ENCODE peak calls at places on chromosomes 3 and 15, in ten cellular contexts. X is amygdala, I is colonic mucosa, O is NCI-H460, Q is kidney tubule cell, A is K562, C is GM03348, Y is neural crest cell, E is pancreas, P is progenitor cell of endocrine pancreas. K is an unnamed sample.

GRCh38 chr3:172153335-172153861 is 114.0 kb downstream of the FNDC3B start:
- DNase-seq in C (peak; percentile 89), Y (peak; percentile 36), A (peak; percentile 61), Q (peak; percentile 99), O (no peak), I (peak; percentile 86), P (no peak), E (peak; percentile 83), X (no peak), K (peak; percentile 99)

GRCh38 chr3:62777130-62777529 is 98.1 kb downstream of the CADPS start:
- DNase-seq in A (no peak), Y (no peak), X (no peak), E (no peak), O (no peak), Q (no peak), I (no peak), P (no peak), C (no peak), K (no peak)

GRCh38 chr3:128269131-128269775 is 116.0 kb downstream of the EEFSEC start:
- DNase-seq in C (no peak), X (no peak), P (no peak), E (no peak), Q (no peak), O (no peak), Y (no peak), A (no peak), I (no peak), K (no peak)

GRCh38 chr3:187247398-187247797 is 44.1 kb downstream of the MASP1 start:
- DNase-seq in Q (no peak), A (no peak), I (no peak), X (no peak), O (no peak), C (no peak), E (no peak), P (no peak), Y (no peak), K (no peak)

GRCh38 chr3:10464068-10464434 is 41.3 kb downstream of the ATP2B2 start:
- DNase-seq in Q (no peak), P (no peak), X (no peak), O (no peak), I (no peak), E (no peak), A (no peak), Y (no peak), C (no peak), K (no peak)

GRCh38 chr3:36305929-36306520 is 74.3 kb upstream of the STAC start:
- DNase-seq in A (no peak), C (no peak), I (no peak), X (no peak), Y (no peak), Q (peak; percentile 93), P (no peak), E (no peak), O (no peak), K (no peak)

GRCh38 chr3:25906132-25906906 is 116.4 kb downstream of the OXSM start:
- DNase-seq in E (no peak), A (no peak), P (no peak), O (no peak), I (no peak), Y (no peak), X (no peak), Q (no peak), C (no peak), K (no peak)

GRCh38 chr3:194537732-194538247 is 51.0 kb upstream of the ATP13A3 start:
- DNase-seq in P (no peak), Q (peak; percentile 98), A (no peak), X (no peak), O (peak; percentile 6), I (peak; percentile 58), C (peak; percentile 55), E (no peak), Y (no peak), K (peak; percentile 86)

GRCh38 chr15:100762913-100763627 is 116.6 kb upstream of the ALDH1A3 start:
- DNase-seq in C (peak; percentile 8), E (no peak), X (no peak), I (no peak), P (no peak), A (no peak), Q (no peak), O (no peak), Y (no peak), K (no peak)

GRCh38 chr15:62337934-62338333 is 172.8 kb upstream of the C2CD4B start:
- DNase-seq in A (no peak), X (no peak), Q (peak; percentile 15), I (no peak), C (no peak), O (no peak), P (no peak), E (no peak), Y (no peak), K (no peak)

GRCh38 chr3:38275658-38276057 is 6.4 kb upstream of the SLC22A14 start:
- DNase-seq in E (no peak), Q (no peak), I (no peak), X (no peak), O (no peak), Y (no peak), A (no peak), C (no peak), P (no peak), K (no peak)

GRCh38 chr3:66276705-66277274 is 56.0 kb downstream of the SLC25A26 start:
- DNase-seq in E (no peak), C (peak; percentile 55), A (peak; percentile 60), P (peak; percentile 47), Q (peak; percentile 68), Y (peak; percentile 78), I (peak; percentile 75), O (peak; percentile 43), X (no peak), K (peak; percentile 88)

GRCh38 chr3:9739181-9739580 is 7.6 kb downstream of the BRPF1 start:
- DNase-seq in Q (no peak), P (no peak), I (no peak), E (no peak), X (no peak), C (no peak), A (no peak), O (no peak), Y (no peak), K (no peak)

GRCh38 chr3:134001251-134001650 is 28.5 kb downstream of the SLCO2A1 start:
- DNase-seq in E (no peak), X (no peak), O (no peak), Y (no peak), C (no peak), P (no peak), A (no peak), Q (no peak), I (no peak), K (no peak)

GRCh38 chr15:72836676-72837325 is 53.2 kb upstream of the ADPGK start:
- DNase-seq in E (no peak), P (no peak), O (no peak), Y (no peak), I (no peak), X (no peak), Q (no peak), C (no peak), A (no peak), K (no peak)

GRCh38 chr3:105715372-105715771 is 153.4 kb downstream of the CBLB start:
- DNase-seq in X (no peak), O (peak; percentile 13), I (no peak), P (no peak), A (no peak), C (peak; percentile 12), E (no peak), Y (no peak), Q (peak; percentile 11), K (peak; percentile 98)

GRCh38 chr3:182787302-182788036 is 5.8 kb upstream of the ATP11B start:
- DNase-seq in P (no peak), X (no peak), Y (no peak), A (peak; percentile 72), Q (no peak), O (no peak), C (peak; percentile 60), I (no peak), E (no peak), K (peak; percentile 55)

GRCh38 chr15:83304861-83305661 is 20.6 kb upstream of the BNC1 start:
- DNase-seq in Q (peak; percentile 89), Y (no peak), C (no peak), E (no peak), O (no peak), P (no peak), I (no peak), X (no peak), A (no peak), K (no peak)

GRCh38 chr3:112773864-112774263 is 72.8 kb downstream of the CD200R1L start:
- DNase-seq in I (no peak), O (no peak), Q (peak; percentile 56), A (no peak), Y (no peak), X (no peak), P (no peak), E (no peak), C (no peak), K (peak; percentile 49)

GRCh38 chr3:4174760-4175159 is 128.4 kb upstream of the SETMAR start:
- DNase-seq in A (no peak), O (no peak), I (peak; percentile 16), X (no peak), P (no peak), Q (no peak), E (no peak), C (no peak), Y (no peak), K (no peak)

GRCh38 chr15:37940886-37941285 is 6.4 kb downstream of the TMCO5A start:
- DNase-seq in I (no peak), E (no peak), Q (no peak), C (no peak), O (no peak), X (no peak), Y (no peak), A (no peak), P (no peak), K (no peak)

GRCh38 chr3:119025390-119025789 is 9.3 kb downstream of the IGSF11 start:
- DNase-seq in Y (no peak), O (no peak), P (no peak), C (no peak), I (no peak), A (no peak), E (no peak), X (no peak), Q (no peak), K (no peak)